ENCODE peak calls at places on chromosomes 1 and 21, in seven cellular contexts. I is thoracic aorta, J is upper lobe of right lung, H is gastrocnemius medialis, B is epithelial cell of esophagus, W is lung, G is heart left ventricle. Y is an unnamed sample.

GRCh38 chr1:117142200-117142599 is 20.7 kb upstream of the TRIM45 start:
- DNase-seq in J (no peak), G (no peak), W (no peak), B (no peak), I (no peak), H (no peak), Y (peak)

GRCh38 chr1:201714542-201715276 is 114.2 kb upstream of the IPO9 start:
- DNase-seq in I (peak), H (peak), G (peak), J (peak), B (peak), W (peak), Y (peak)

GRCh38 chr1:3126756-3127718 is 58.0 kb downstream of the PRDM16 start:
- DNase-seq in H (no peak), B (no peak), I (no peak), J (no peak), W (no peak), G (no peak), Y (no peak)

GRCh38 chr21:14306143-14306907 is 76.6 kb downstream of the HSPA13 start:
- DNase-seq in J (no peak), H (no peak), I (no peak), B (peak), W (no peak), G (no peak), Y (peak)

GRCh38 chr1:244849189-244849866 is 13.9 kb downstream of the COX20 start:
- DNase-seq in B (no peak), W (no peak), J (no peak), G (no peak), H (no peak), I (no peak), Y (no peak)

GRCh38 chr21:17610862-17611261 is 1.8 kb downstream of the BTG3 start:
- DNase-seq in J (no peak), G (no peak), W (no peak), H (no peak), B (no peak), I (no peak), Y (no peak)

GRCh38 chr1:169576241-169576933 is 9.9 kb downstream of the F5 start:
- DNase-seq in G (peak), H (no peak), W (no peak), I (no peak), J (no peak), B (no peak), Y (no peak)

GRCh38 chr1:74423476-74423875 is 88.9 kb downstream of the LRRC53 start:
- DNase-seq in J (no peak), I (no peak), H (no peak), W (no peak), G (no peak), B (no peak), Y (no peak)

GRCh38 chr1:14924012-14924452 is 229.5 kb upstream of the TMEM51 start:
- DNase-seq in J (peak), B (peak), H (peak), W (no peak), I (no peak), G (peak), Y (peak)

GRCh38 chr1:101302831-101303511 is 66.2 kb downstream of the S1PR1 start:
- DNase-seq in H (no peak), J (no peak), G (no peak), W (no peak), B (no peak), I (no peak), Y (peak)

GRCh38 chr1:115175596-115175995 is 86.3 kb upstream of the TSPAN2 start:
- DNase-seq in B (no peak), I (no peak), W (no peak), G (no peak), J (no peak), H (no peak), Y (no peak)

GRCh38 chr1:157584503-157584902 is 13.4 kb downstream of the FCRL4 start:
- DNase-seq in H (no peak), I (no peak), B (no peak), W (no peak), J (no peak), G (no peak), Y (no peak)

GRCh38 chr1:177913762-177914540 is 55.9 kb downstream of the SEC16B start:
- DNase-seq in B (peak), G (no peak), J (no peak), W (no peak), I (no peak), H (no peak), Y (peak)

GRCh38 chr1:44038876-44039657 is 7.8 kb upstream of the SLC6A9 start:
- DNase-seq in B (no peak), W (no peak), G (no peak), I (no peak), H (no peak), J (no peak), Y (peak)

GRCh38 chr1:25072461-25072860 is 142.4 kb upstream of the RUNX3 start:
- DNase-seq in G (no peak), J (peak), W (no peak), B (no peak), I (no peak), H (no peak), Y (no peak)

GRCh38 chr1:7971024-7971423 is 9.5 kb downstream of the PARK7 start:
- DNase-seq in J (no peak), I (no peak), W (no peak), B (no peak), G (no peak), H (no peak), Y (no peak)

GRCh38 chr1:222021124-222021523 is 279.2 kb upstream of the DUSP10 start:
- DNase-seq in J (no peak), H (no peak), B (no peak), G (no peak), W (no peak), I (no peak), Y (peak)

GRCh38 chr1:3064296-3064850 is 4.6 kb upstream of the PRDM16 start:
- DNase-seq in B (no peak), I (no peak), H (no peak), G (peak), J (peak), W (no peak), Y (no peak)

GRCh38 chr21:20404915-20405314 is 593.3 kb upstream of the NCAM2 start:
- DNase-seq in W (no peak), J (no peak), H (no peak), B (no peak), I (no peak), G (no peak), Y (no peak)

GRCh38 chr1:213724640-213725536 is 262.9 kb upstream of the PROX1 start:
- DNase-seq in I (no peak), G (no peak), B (no peak), H (peak), J (no peak), W (no peak), Y (peak)

GRCh38 chr1:16716691-16717173 is 23.6 kb upstream of the RNU1-4 start:
- DNase-seq in G (no peak), B (peak), I (no peak), W (no peak), J (no peak), H (no peak), Y (no peak)

GRCh38 chr1:78044796-78045599 is 768 bp upstream of the GIPC2 start:
- DNase-seq in J (no peak), G (no peak), W (no peak), I (no peak), B (no peak), H (no peak), Y (no peak)

GRCh38 chr1:232629250-232630046 is 485 bp downstream of the SIPA1L2 start:
- DNase-seq in B (peak), J (peak), W (peak), G (peak), I (no peak), H (peak), Y (no peak)

GRCh38 chr1:8910331-8910730 is 31.8 kb upstream of the ENO1 start:
- DNase-seq in B (no peak), I (no peak), G (no peak), H (no peak), W (no peak), J (no peak), Y (no peak)

GRCh38 chr21:15439726-15440125 is 290.1 kb upstream of the USP25 start:
- DNase-seq in B (no peak), J (no peak), W (no peak), G (no peak), H (no peak), I (no peak), Y (no peak)

GRCh38 chr1:150281221-150281757 is 1.1 kb upstream of the CIART start:
- DNase-seq in H (peak), B (peak), I (peak), W (peak), J (peak), G (peak), Y (peak)

GRCh38 chr1:86596253-86596652 is 49.4 kb downstream of the CLCA4 start:
- DNase-seq in I (no peak), G (no peak), H (no peak), J (no peak), W (no peak), B (no peak), Y (no peak)

GRCh38 chr1:48493970-48494769 is 22.2 kb upstream of the SPATA6 start:
- DNase-seq in G (no peak), B (peak), H (no peak), I (no peak), W (no peak), J (no peak), Y (peak)

GRCh38 chr1:94887603-94888171 is 39.2 kb downstream of the CNN3 start:
- DNase-seq in B (no peak), I (no peak), G (no peak), J (no peak), H (no peak), W (no peak), Y (no peak)

GRCh38 chr1:175540928-175541645 is 202.3 kb downstream of the TNR start:
- DNase-seq in G (no peak), J (no peak), I (no peak), H (no peak), W (no peak), B (no peak), Y (no peak)

DNA sequence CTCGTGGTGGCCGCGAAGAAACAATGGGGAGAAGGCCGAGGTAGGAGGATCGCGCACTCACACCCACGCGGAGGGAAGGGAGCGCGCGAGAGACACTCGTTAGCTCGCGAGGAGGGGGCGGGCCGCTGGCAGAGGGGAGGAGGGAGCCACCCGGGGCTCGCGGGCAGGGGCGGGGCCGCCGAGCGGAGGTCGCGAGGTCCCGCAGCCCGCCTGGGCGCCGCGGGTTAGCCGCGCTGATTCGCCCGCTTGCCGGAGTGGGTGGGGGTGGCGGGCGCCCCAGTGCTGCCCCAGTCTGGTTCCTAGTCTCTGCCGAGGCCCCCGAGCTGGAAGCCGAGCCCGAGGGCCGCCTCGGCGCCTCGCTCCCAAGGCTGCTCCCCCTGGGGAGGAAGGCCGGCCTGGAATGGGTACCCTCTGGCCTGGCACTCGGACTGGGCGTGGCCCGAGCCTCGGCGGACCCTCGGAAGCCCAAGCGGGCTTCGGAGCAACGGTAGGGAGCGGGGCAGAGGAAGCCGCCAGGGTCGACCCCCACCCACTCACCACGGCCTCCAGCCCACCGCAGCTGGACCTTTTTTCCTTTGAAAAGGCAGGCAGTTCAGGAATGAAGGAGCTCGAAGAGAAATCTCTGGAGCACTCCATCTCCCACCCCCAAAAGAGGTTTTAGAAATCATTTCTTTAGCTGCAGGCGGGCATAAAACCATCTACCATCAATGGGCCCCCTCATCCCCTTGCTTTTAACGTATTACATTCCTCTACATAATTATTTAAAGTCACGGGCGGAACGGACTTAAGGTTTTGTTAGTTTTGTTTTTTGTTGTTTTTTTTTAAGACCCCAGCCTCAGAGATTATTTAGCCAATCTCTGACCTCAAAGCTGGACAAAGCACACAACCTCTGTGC is 727 bp upstream of the TUT4 start:
- DNase-seq in B (peak), H (peak), I (peak), J (peak), G (peak), W (peak), Y (peak)
- TF ChIP-seq CTCF in B (no peak), H (no peak), I (no peak), J (no peak), G (no peak), W (no peak), Y (no peak)

DNA sequence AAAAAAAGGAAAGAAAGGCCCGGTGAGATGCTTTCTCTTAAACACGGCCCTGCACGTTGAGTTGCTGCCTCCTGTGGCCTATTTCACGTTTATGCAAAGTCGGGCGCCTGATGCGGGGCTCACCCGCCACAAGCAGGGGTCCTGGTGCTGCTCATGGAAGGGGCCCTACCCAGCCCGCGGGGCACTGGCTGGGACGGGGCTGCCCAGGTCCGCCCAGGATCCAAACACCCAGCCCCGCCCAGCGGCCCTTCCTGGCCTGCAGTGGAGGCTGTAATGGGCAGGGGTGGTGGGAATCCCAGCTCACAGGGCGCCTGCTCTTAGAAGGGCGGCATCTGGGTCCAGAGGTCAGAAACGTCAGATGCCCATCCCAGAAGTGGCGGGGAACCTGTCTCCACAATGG is 1.6 kb downstream of the COL6A2 start:
- DNase-seq in I (peak), G (peak), W (peak), J (peak), H (peak), B (no peak), Y (peak)
- H3K4me3 ChIP-seq in I (peak), G (peak), W (no peak), J (peak), H (peak), B (no peak), Y (peak)

GRCh38 chr21:45151484-45152115 is 77.2 kb downstream of the ADARB1 start:
- DNase-seq in W (no peak), H (no peak), J (no peak), I (no peak), G (no peak), B (no peak), Y (no peak)

GRCh38 chr21:45150630-45151265 is 76.4 kb downstream of the ADARB1 start:
- DNase-seq in B (no peak), G (no peak), W (no peak), I (no peak), H (no peak), J (no peak), Y (no peak)

GRCh38 chr21:45154511-45155508 is 80.4 kb downstream of the ADARB1 start:
- DNase-seq in W (no peak), J (no peak), H (no peak), B (peak), I (no peak), G (peak), Y (peak)

GRCh38 chr21:45153358-45154318 is 79.3 kb downstream of the ADARB1 start:
- DNase-seq in G (peak), J (no peak), W (no peak), H (no peak), B (no peak), I (no peak), Y (peak)

DNA sequence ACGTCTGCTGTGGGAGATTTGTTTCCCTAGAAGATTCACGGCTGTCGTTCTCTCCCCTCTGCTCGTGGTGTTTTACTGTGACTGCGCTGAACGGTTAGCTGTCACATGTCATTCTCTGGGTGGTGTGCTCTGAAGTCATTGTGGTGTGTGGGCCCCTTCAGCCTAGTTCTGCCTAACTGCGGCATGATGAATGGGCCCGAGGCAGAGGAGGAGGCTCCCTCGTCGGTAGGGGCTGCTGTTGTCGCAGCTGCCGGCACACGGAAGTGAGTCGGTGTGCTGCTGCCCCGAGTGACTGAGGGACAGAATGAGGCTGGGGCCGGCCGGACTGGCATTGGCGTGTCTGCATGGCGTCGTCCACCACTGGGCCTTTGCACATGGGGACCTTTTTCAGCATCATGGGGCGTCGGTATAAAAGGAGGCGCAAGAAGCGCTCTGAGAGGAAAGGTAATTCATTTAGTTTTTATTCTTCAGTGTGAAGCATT is 77.9 kb downstream of the ADARB1 start:
- DNase-seq in B (no peak), J (peak), W (no peak), G (peak), H (no peak), I (no peak), Y (no peak)
- TF ChIP-seq CTCF in B (peak), J (peak), W (peak), G (no peak), H (no peak), I (no peak), Y (no peak)

GRCh38 chr1:180503274-180503862 is 991 bp upstream of the ACBD6 start:
- DNase-seq in J (no peak), I (no peak), W (no peak), G (no peak), B (peak), H (no peak), Y (peak)

GRCh38 chr1:180502361-180503273 is at the start of gene ACBD6:
- DNase-seq in H (peak), G (peak), B (peak), J (peak), I (peak), W (peak), Y (peak)

GRCh38 chr1:180504186-180504585 is 1.8 kb upstream of the ACBD6 start:
- DNase-seq in G (no peak), H (no peak), B (no peak), J (no peak), I (no peak), W (no peak), Y (no peak)

GRCh38 chr1:180500689-180501088 is 1.7 kb downstream of the ACBD6 start:
- DNase-seq in W (no peak), B (no peak), J (no peak), I (no peak), G (no peak), H (no peak), Y (no peak)

DNA sequence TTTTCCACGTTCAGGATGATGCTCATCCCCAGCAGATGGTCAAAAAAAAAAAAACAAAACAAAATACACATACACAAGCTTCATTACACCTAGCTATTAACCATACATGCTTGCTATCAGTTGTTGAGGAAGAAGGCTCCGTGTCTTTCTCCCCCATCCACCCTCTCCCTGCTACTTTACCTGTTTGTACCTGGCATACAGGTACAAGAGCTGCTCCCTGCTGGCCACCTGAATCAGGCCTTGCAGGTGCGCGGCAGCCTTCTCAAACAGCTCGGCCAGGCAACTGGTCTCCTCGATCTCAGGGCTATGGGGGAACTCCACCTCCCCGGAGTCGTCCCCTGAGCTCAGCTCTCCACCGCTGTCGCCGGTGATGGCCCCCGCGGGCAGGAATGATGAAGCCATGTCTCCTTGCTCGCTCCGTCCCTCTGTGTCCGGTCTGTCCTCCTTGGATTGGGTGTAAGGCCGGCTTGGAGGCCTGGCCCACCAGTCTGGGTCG is 464 bp downstream of the ACBD6 start:
- DNase-seq in B (peak), G (no peak), W (no peak), H (no peak), I (no peak), J (no peak), Y (no peak)
- H3K4me3 ChIP-seq in B (peak), G (peak), W (peak), H (peak), I (peak), J (peak), Y (peak)

GRCh38 chr1:41939194-41939593 is 20.5 kb upstream of the HIVEP3 start:
- DNase-seq in W (no peak), B (no peak), H (no peak), J (no peak), G (no peak), I (no peak), Y (no peak)

GRCh38 chr1:41943717-41944116 is 25.0 kb upstream of the HIVEP3 start:
- DNase-seq in W (no peak), J (no peak), G (no peak), B (no peak), H (no peak), I (no peak), Y (no peak)
- TF ChIP-seq CTCF in W (no peak), J (no peak), G (no peak), B (no peak), H (no peak), I (no peak), Y (no peak)

GRCh38 chr1:65309317-65310077 is at the start of gene DNAJC6:
- DNase-seq in H (peak), G (peak), W (peak), J (peak), B (peak), I (peak), Y (peak)
- H3K4me3 ChIP-seq in H (peak), G (peak), W (no peak), J (peak), B (peak), I (peak), Y (peak)

GRCh38 chr1:26614655-26615411 is 81.0 kb upstream of the ARID1A start:
- DNase-seq in I (no peak), W (no peak), B (no peak), G (no peak), J (no peak), H (no peak), Y (no peak)

GRCh38 chr1:26603856-26604255 is 74.3 kb downstream of the RPS6KA1 start:
- DNase-seq in G (no peak), I (no peak), W (no peak), J (no peak), H (no peak), B (no peak), Y (no peak)

GRCh38 chr1:26607191-26607590 is 77.6 kb downstream of the RPS6KA1 start:
- DNase-seq in H (no peak), J (no peak), W (no peak), I (no peak), G (no peak), B (peak), Y (peak)

GRCh38 chr1:26610781-26611180 is 81.2 kb downstream of the RPS6KA1 start:
- DNase-seq in I (no peak), J (no peak), W (no peak), H (no peak), B (no peak), G (no peak), Y (no peak)

DNA sequence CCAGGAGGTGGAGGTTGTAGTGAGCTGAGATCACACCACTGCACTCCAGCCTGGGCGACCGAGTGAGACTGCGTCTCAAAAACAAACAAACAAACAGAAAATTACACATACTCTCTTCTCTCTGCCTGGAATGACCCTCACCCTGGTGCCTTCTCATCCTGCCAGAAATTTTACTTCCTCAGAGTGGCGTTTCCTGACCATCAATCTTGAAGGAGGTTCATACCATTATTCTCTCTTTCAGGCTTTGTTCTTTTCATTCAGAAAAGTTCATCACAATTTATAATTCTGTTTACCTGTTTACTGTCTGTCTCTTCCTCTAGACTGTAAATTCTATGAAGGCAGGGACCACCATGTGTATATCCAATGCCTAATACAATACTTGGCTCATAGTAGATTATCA is 79.3 kb downstream of the RPS6KA1 start:
- DNase-seq in H (no peak), I (no peak), B (no peak), W (no peak), G (no peak), J (no peak), Y (peak)
- TF ChIP-seq CTCF in H (no peak), I (no peak), B (no peak), W (no peak), G (no peak), J (no peak), Y (no peak)